ENCODE peak calls at places on chromosomes 11 and 22, in nine cellular contexts. E is left cardiac atrium; G is left lung; B is PC-3; C is GM12878; I is pancreas; A is right cardiac atrium; Z is naive thymus-derived CD4-positive, alpha-beta T cell; W is right lobe of liver. Y is an unnamed sample.

GRCh38 chr22:24141586-24141985 is 39.7 kb upstream of the SUSD2 start:
- ATAC-seq in E (no peak), G (no peak), B (peak; percentile 77), C (peak; percentile 84), I (no peak), A (no peak), Z (peak; percentile 51), W (no peak), Y (no peak)

GRCh38 chr22:43572710-43573109 is 160.9 kb downstream of the MPPED1 start:
- ATAC-seq in E (no peak), G (no peak), B (no peak), C (no peak), I (no peak), A (no peak), Z (no peak), W (no peak), Y (no peak)

GRCh38 chr11:126080206-126080941 is 17.7 kb upstream of the CDON start:
- ATAC-seq in E (no peak), G (peak; percentile 14), B (peak; percentile 86), C (peak; percentile 34), I (peak; percentile 70), A (peak; percentile 50), Z (no peak), W (peak; percentile 74), Y (no peak)

GRCh38 chr11:70359806-70360205 is 38.5 kb upstream of the CTTN start:
- ATAC-seq in E (no peak), G (no peak), B (no peak), C (no peak), I (no peak), A (no peak), Z (no peak), W (no peak), Y (no peak)

GRCh38 chr22:31923166-31923565 is 21.2 kb upstream of the YWHAH start:
- ATAC-seq in E (peak; percentile 68), G (peak; percentile 70), B (no peak), C (peak; percentile 39), I (peak; percentile 60), A (peak; percentile 66), Z (peak; percentile 70), W (peak; percentile 55), Y (peak; percentile 46)

GRCh38 chr11:118223576-118223975 is 1.2 kb downstream of the JAML start:
- ATAC-seq in E (no peak), G (no peak), B (no peak), C (no peak), I (no peak), A (no peak), Z (no peak), W (no peak), Y (no peak)

GRCh38 chr11:121965330-121965729 is 150.7 kb downstream of the BLID start:
- ATAC-seq in E (no peak), G (no peak), B (peak; percentile 57), C (no peak), I (no peak), A (no peak), Z (no peak), W (no peak), Y (no peak)

GRCh38 chr22:27581688-27582087 is 219.9 kb downstream of the MN1 start:
- ATAC-seq in E (peak; percentile 78), G (peak; percentile 69), B (no peak), C (no peak), I (peak; percentile 58), A (peak; percentile 89), Z (no peak), W (peak; percentile 22), Y (peak; percentile 89)

GRCh38 chr11:100760766-100761165 is 73.7 kb downstream of the ARHGAP42 start:
- ATAC-seq in E (no peak), G (peak; percentile 24), B (no peak), C (no peak), I (no peak), A (no peak), Z (no peak), W (no peak), Y (no peak)

GRCh38 chr11:14230407-14230806 is 128.6 kb downstream of the RRAS2 start:
- ATAC-seq in E (no peak), G (no peak), B (no peak), C (no peak), I (no peak), A (no peak), Z (no peak), W (no peak), Y (no peak)

GRCh38 chr11:69711824-69712801 is 8.3 kb upstream of the FGF19 start:
- ATAC-seq in E (no peak), G (no peak), B (no peak), C (no peak), I (no peak), A (no peak), Z (peak; percentile 44), W (no peak), Y (no peak)